ENCODE peak calls at places on chromosome 6, in six cellular contexts. F is MM.1S, C is uterus, D is fibroblast of lung, J is right atrium auricular region, S is brain microvascular endothelial cell. Q is an unnamed sample.

GRCh38 chr6:19839237-19839546 is 2.0 kb downstream of the ID4 start:
- DNase-seq in F (no peak), C (no peak), D (peak; percentile 4), J (no peak), S (no peak), Q (no peak)

GRCh38 chr6:102774326-102774725 is 1380.8 kb downstream of the GRIK2 start:
- DNase-seq in F (no peak), C (no peak), D (no peak), J (no peak), S (no peak), Q (no peak)

GRCh38 chr6:75735491-75736186 is 13.4 kb upstream of the MYO6 start:
- DNase-seq in F (peak; percentile 40), C (no peak), D (peak; percentile 30), J (no peak), S (no peak), Q (peak; percentile 72)

GRCh38 chr6:65570340-65570739 is 136.7 kb downstream of the EYS start:
- DNase-seq in F (no peak), C (no peak), D (no peak), J (no peak), S (no peak), Q (no peak)

GRCh38 chr6:40563111-40563510 is 24.1 kb downstream of the LRFN2 start:
- DNase-seq in F (no peak), C (no peak), D (no peak), J (no peak), S (no peak), Q (no peak)

GRCh38 chr6:135311446-135312200 is 130.5 kb downstream of the MYB start:
- DNase-seq in F (no peak), C (no peak), D (no peak), J (no peak), S (no peak), Q (no peak)

GRCh38 chr6:146948790-146949342 is 255.4 kb upstream of the STXBP5 start:
- DNase-seq in F (no peak), C (no peak), D (no peak), J (no peak), S (no peak), Q (no peak)

GRCh38 chr6:53679446-53679933 is 13.9 kb upstream of the KLHL31 start:
- DNase-seq in F (peak; percentile 24), C (no peak), D (peak; percentile 46), J (no peak), S (peak; percentile 18), Q (peak; percentile 65)

GRCh38 chr6:1390071-1390804 is 862 bp downstream of the FOXF2 start:
- DNase-seq in F (no peak), C (no peak), D (peak; percentile 52), J (no peak), S (no peak), Q (peak; percentile 29)

GRCh38 chr6:62400521-62401259 is 114.7 kb upstream of the KHDRBS2 start:
- DNase-seq in F (no peak), C (no peak), D (no peak), J (no peak), S (no peak), Q (no peak)

GRCh38 chr6:47651505-47651944 is 46.9 kb upstream of the ADGRF4 start:
- DNase-seq in F (no peak), C (no peak), D (peak; percentile 83), J (no peak), S (peak; percentile 54), Q (peak; percentile 81)

GRCh38 chr6:42232035-42232434 is 14.4 kb upstream of the MRPS10 start:
- DNase-seq in F (no peak), C (no peak), D (no peak), J (no peak), S (no peak), Q (peak; percentile 44)

GRCh38 chr6:138406443-138406842 is 2.4 kb downstream of the HEBP2 start:
- DNase-seq in F (no peak), C (no peak), D (no peak), J (no peak), S (no peak), Q (no peak)

DNA sequence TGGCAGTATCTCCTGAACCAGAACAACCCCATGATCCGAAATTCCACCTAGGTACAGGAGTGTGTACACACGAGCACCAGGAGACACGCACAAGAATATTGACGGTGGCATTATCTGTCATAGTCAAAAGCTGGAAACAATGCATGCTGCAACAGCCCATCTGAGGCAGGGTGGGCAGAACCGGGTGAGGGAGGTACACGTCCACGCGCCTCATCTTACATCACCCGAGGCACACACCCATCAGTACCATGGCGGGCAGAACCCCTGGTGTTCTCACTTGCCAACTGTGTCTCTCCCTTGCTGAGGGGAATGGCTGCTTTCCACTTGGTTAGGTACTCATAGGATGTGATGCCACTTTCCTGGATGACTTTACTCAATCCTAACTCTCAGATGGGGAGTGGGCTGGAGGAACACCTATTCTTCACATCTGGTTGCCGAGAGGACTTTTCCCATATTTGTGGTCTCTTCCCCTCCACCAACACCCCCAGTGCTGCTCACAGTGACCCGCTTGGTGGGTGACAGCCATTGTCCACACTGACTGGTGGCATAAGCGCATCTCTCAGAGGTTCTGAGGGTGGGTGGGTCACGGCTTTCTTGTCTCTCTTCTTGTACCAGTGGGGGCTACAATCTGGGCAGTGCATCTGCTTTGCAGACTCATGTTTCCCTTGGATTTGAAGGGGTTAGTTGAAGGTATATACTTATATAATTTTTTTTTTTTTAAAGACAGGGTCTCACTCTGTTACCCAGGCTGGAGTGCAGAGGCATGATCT is 13.5 kb downstream of the PPP1R3G start:
- DNase-seq in F (no peak), C (no peak), D (no peak), J (no peak), S (no peak), Q (no peak)
- H3K4me3 ChIP-seq in F (no peak overlapping the region), C (no peak overlapping the region), D (no peak overlapping the region), J (no peak overlapping the region), S (no peak overlapping the region), Q (no peak overlapping the region)

GRCh38 chr6:105363100-105363754 is 39.7 kb downstream of the PREP start:
- DNase-seq in F (peak; percentile 15), C (no peak), D (peak; percentile 25), J (no peak), S (peak; percentile 17), Q (no peak)
- TF ChIP-seq CTCF in F (no peak), C (no peak), D (peak; percentile 56), J (peak; percentile 23), S (peak; percentile 55), Q (peak; percentile 28)

GRCh38 chr6:15518057-15518456 is 144.8 kb downstream of the DTNBP1 start:
- DNase-seq in F (no peak), C (no peak), D (peak; percentile 57), J (no peak), S (no peak), Q (no peak)

GRCh38 chr6:15519681-15520080 is 143.1 kb downstream of the DTNBP1 start:
- DNase-seq in F (no peak), C (no peak), D (no peak), J (no peak), S (no peak), Q (no peak)

GRCh38 chr6:15520616-15521203 is 142.1 kb downstream of the DTNBP1 start:
- DNase-seq in F (no peak), C (peak; percentile 9), D (no peak), J (no peak), S (no peak), Q (no peak)

GRCh38 chr6:15517600-15517999 is 145.2 kb downstream of the DTNBP1 start:
- DNase-seq in F (no peak), C (no peak), D (no peak), J (no peak), S (no peak), Q (no peak)

GRCh38 chr6:15518878-15519277 is 143.9 kb downstream of the DTNBP1 start:
- DNase-seq in F (no peak), C (no peak), D (no peak), J (no peak), S (no peak), Q (no peak)
- H3K36me3 ChIP-seq in F (peaks cover 5% of the 10 kb centered on the region), C (no peaks in the 10 kb centered on the region), D (peaks cover 11% of the 10 kb centered on the region), J (peaks cover 54% of the 10 kb centered on the region), S (peaks cover 23% of the 10 kb centered on the region), Q (peaks cover 39% of the 10 kb centered on the region)

GRCh38 chr6:164581563-164581962 is 727.8 kb downstream of the C6orf118 start:
- DNase-seq in F (no peak), C (no peak), D (no peak), J (no peak), S (no peak), Q (no peak)
- H3K4me3 ChIP-seq in F (no peak overlapping the region), C (no peak overlapping the region), D (no peak overlapping the region), J (no peak overlapping the region), S (no peak overlapping the region), Q (no peak overlapping the region)

Q was measured in bronchial epithelial cell.